ENCODE peak calls at places on chromosomes 12 and 14, in six cellular contexts. H, I, A, D, K and Q are unnamed samples.

GRCh38 chr12:39239484-39240143 is 203.3 kb downstream of the KIF21A start:
- DNase-seq in D (no peak), A (no peak), I (no peak), H (peak; percentile 34), K (no peak), Q (no peak)

GRCh38 chr14:40417777-40418401 is 985.7 kb upstream of the FBXO33 start:
- DNase-seq in H (no peak), K (no peak), D (peak; percentile 22), I (peak; percentile 22), A (peak; percentile 4), Q (peak; percentile 34)

GRCh38 chr12:9870311-9870866 is 1.2 kb upstream of the CLEC2B start:
- DNase-seq in A (peak; percentile 20), K (no peak), H (peak; percentile 35), I (peak; percentile 32), D (no peak), Q (no peak)

GRCh38 chr14:104892517-104893434 is 27.7 kb downstream of the CEP170B start:
- DNase-seq in D (peak; percentile 9), K (peak; percentile 84), H (no peak), A (no peak), I (no peak), Q (no peak)

GRCh38 chr14:23469127-23469905 is at the start of gene NGDN:
- DNase-seq in D (peak; percentile 91), K (peak; percentile 94), H (peak; percentile 100), A (peak; percentile 100), I (peak; percentile 95), Q (peak; percentile 96)

GRCh38 chr14:61630399-61630798 is 64.9 kb upstream of the HIF1A start:
- DNase-seq in D (no peak), K (no peak), H (no peak), A (no peak), I (no peak), Q (no peak)

GRCh38 chr14:103886304-103887169 is 39.2 kb upstream of the PPP1R13B start:
- DNase-seq in K (no peak), I (no peak), A (peak; percentile 33), H (peak; percentile 54), D (no peak), Q (no peak)

GRCh38 chr12:104280703-104281458 is 22.7 kb upstream of the EID3 start:
- DNase-seq in A (peak; percentile 92), D (no peak), K (no peak), I (no peak), H (peak; percentile 94), Q (no peak)

GRCh38 chr14:92456215-92457017 is 57.2 kb upstream of the RIN3 start:
- DNase-seq in A (peak; percentile 83), H (peak; percentile 76), D (peak; percentile 34), K (no peak), I (no peak), Q (peak; percentile 41)

GRCh38 chr12:14961466-14962155 is at the start of gene ARHGDIB:
- DNase-seq in A (peak; percentile 87), D (no peak), H (peak; percentile 44), I (peak; percentile 92), K (no peak), Q (peak; percentile 88)

GRCh38 chr12:96635844-96636243 is 146.5 kb downstream of the CFAP54 start:
- DNase-seq in A (no peak), I (no peak), H (no peak), D (no peak), K (no peak), Q (no peak)

GRCh38 chr14:77359626-77360025 is 17.3 kb downstream of the TMED8 start:
- DNase-seq in H (no peak), D (no peak), K (no peak), I (no peak), A (no peak), Q (no peak)

GRCh38 chr12:85711735-85712390 is 124.3 kb downstream of the RASSF9 start:
- DNase-seq in K (no peak), I (no peak), A (no peak), D (no peak), H (no peak), Q (no peak)

GRCh38 chr12:57236224-57236924 is 6.9 kb downstream of the SHMT2 start:
- DNase-seq in A (no peak), I (no peak), H (no peak), K (no peak), D (no peak), Q (no peak)

GRCh38 chr14:51873221-51873893 is 12.9 kb downstream of the GNG2 start:
- DNase-seq in D (no peak), I (no peak), A (peak; percentile 94), H (peak; percentile 98), K (no peak), Q (no peak)

GRCh38 chr12:107529991-107530390 is 155.6 kb upstream of the PWP1 start:
- DNase-seq in K (no peak), H (no peak), A (no peak), I (no peak), D (no peak), Q (no peak)

GRCh38 chr12:2891240-2892053 is 756 bp downstream of the TULP3 start:
- DNase-seq in D (peak; percentile 52), I (no peak), H (peak; percentile 56), K (peak; percentile 92), A (peak; percentile 67), Q (peak; percentile 31)

GRCh38 chr14:69996197-69996596 is 117.0 kb downstream of the SMOC1 start:
- DNase-seq in H (peak; percentile 81), K (no peak), I (no peak), D (no peak), A (peak; percentile 54), Q (no peak)

GRCh38 chr14:90443161-90444076 is 46.6 kb downstream of the CALM1 start:
- DNase-seq in A (no peak), D (no peak), I (no peak), H (no peak), K (no peak), Q (no peak)

GRCh38 chr14:28012629-28013415 is 753.8 kb upstream of the FOXG1 start:
- DNase-seq in I (no peak), D (no peak), A (no peak), K (no peak), H (no peak), Q (no peak)

GRCh38 chr12:100767950-100768349 is 26.6 kb upstream of the ANO4 start:
- DNase-seq in D (no peak), I (no peak), H (no peak), K (no peak), A (no peak), Q (no peak)